ENCODE peak calls at places on chromosomes 2 and 18, in four cellular contexts. E, W, X and L are unnamed samples.

GRCh38 chr2:2147024-2147900 is 183.8 kb downstream of the MYT1L start:
- DNase-seq in E (no peak), W (no peak), X (no peak), L (no peak)

GRCh38 chr2:199684168-199684567 is 166.8 kb downstream of the FTCDNL1 start:
- DNase-seq in E (no peak), W (no peak), X (no peak), L (no peak)

GRCh38 chr2:7517122-7517487 is 599.9 kb downstream of the RNF144A start:
- DNase-seq in E (no peak), W (no peak), X (no peak), L (no peak)

GRCh38 chr2:162261032-162261945 is 18.0 kb upstream of the FAP start:
- DNase-seq in E (no peak), W (no peak), X (no peak), L (no peak)

GRCh38 chr2:11579867-11580659 is 46.2 kb downstream of the GREB1 start:
- DNase-seq in E (no peak), W (peak), X (no peak), L (no peak)

GRCh38 chr2:10255189-10256030 is 47.3 kb upstream of the HPCAL1 start:
- DNase-seq in E (no peak), W (no peak), X (no peak), L (no peak)

GRCh38 chr18:78818495-78818894 is 161.1 kb upstream of the SALL3 start:
- DNase-seq in E (no peak), W (no peak), X (no peak), L (no peak)

GRCh38 chr2:38016177-38016576 is 59.8 kb downstream of the CYP1B1 start:
- DNase-seq in E (no peak), W (no peak), X (no peak), L (no peak)

DNA sequence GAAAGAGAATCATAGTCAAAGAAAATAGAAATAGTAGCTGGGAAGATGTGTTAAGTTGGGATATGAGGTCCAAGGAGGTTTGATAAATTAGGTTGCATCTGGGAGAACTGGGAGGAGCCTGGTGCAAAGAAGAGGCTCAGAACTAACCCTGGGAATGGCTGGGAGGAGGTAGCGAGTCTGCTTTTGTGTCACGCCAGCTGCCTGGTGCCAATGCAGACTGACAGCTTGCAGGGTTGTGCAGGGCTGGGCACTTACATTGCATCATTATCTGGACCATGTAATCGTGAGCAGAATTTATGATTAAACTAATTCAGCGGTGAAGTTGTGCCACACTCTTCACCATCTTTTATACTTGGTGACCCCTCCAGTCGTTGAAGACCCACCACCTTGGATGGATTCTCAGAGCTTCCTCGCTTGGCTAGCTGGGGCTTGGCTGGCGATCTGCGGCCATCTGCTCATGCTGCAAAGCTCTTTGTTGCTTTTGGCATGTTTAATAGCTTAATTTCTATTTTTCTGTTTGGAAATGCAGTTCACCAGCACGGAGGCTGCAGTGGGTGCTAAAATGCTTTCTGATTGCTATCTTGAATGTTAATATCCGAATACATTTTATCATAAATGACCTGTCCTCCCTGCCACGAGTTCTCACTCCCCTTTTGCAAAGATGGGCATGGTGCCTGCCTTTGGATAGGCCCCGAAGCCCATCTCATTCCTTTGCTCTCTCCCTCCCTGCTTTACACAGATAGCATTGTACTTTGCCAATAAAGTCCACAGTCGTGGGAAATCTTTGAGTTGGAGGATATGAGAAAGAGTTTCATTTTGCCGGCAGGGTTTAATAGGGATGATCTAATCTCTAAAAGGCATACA is 188.1 kb downstream of the PRKCE start:
- DNase-seq in E (no peak), W (no peak), X (no peak), L (no peak)
- TF ChIP-seq EGR1 in E (no peak), W (no peak), X (no peak), L (no peak)

GRCh38 chr2:46878886-46879285 is 36.7 kb downstream of the MCFD2 start:
- DNase-seq in E (no peak), W (no peak), X (no peak), L (no peak)

GRCh38 chr2:46877619-46878113 is 37.9 kb downstream of the MCFD2 start:
- DNase-seq in E (no peak), W (no peak), X (no peak), L (no peak)

GRCh38 chr2:46878240-46878877 is 37.2 kb downstream of the MCFD2 start:
- DNase-seq in E (no peak), W (no peak), X (no peak), L (no peak)

GRCh38 chr2:46875226-46875899 is 40.2 kb downstream of the MCFD2 start:
- DNase-seq in E (no peak), W (no peak), X (no peak), L (no peak)

GRCh38 chr2:46876741-46877384 is 38.7 kb downstream of the MCFD2 start:
- DNase-seq in E (no peak), W (peak), X (peak), L (no peak)
- TF ChIP-seq EGR1 in E (no peak), W (no peak), X (no peak), L (no peak)

GRCh38 chr18:58311390-58311789 is 267.4 kb downstream of the NEDD4L start:
- DNase-seq in E (no peak), W (no peak), X (no peak), L (no peak)

GRCh38 chr18:58314284-58314683 is 270.3 kb downstream of the NEDD4L start:
- DNase-seq in E (no peak), W (peak), X (peak), L (no peak)

GRCh38 chr18:58315041-58315440 is 271.0 kb downstream of the NEDD4L start:
- DNase-seq in E (no peak), W (no peak), X (no peak), L (no peak)

GRCh38 chr18:58315739-58316215 is 271.8 kb downstream of the NEDD4L start:
- DNase-seq in E (no peak), W (no peak), X (peak), L (no peak)

DNA sequence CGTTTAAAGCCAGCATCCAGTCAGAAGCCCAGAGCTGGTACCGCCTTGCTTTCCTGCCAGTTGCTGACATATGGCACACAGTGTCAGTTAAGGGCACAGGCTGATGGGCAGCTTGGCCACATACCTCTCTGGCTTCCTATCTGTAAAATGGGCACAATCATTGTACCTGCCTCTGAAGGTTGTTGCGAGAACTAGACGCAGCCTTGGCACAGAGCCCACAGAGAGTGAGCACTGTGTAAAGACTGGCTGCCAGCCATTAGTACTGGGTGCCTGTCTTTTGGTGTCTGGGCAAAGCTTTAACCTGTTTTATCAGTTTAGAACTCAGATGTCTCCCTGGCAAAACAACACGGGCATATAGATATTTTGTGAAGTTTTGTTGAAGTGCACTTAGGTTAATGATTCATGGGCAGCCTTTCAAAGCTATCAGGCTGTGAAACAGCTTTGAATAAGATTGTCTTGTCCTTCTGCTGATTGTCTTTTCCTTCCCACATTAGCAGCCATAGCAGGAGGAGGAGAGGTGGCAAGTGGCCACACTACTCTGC is 269.5 kb downstream of the NEDD4L start:
- DNase-seq in E (no peak), W (no peak), X (no peak), L (no peak)
- TF ChIP-seq EGR1 in E (no peak), W (no peak), X (no peak), L (no peak)

GRCh38 chr2:172995323-172996244 is 80.1 kb upstream of the MAP3K20 start:
- DNase-seq in E (no peak), W (no peak), X (no peak), L (no peak)
- TF ChIP-seq EGR1 in E (no peak), W (no peak), X (no peak), L (no peak)

GRCh38 chr18:41075212-41075611 is 879.8 kb upstream of the PIK3C3 start:
- DNase-seq in E (no peak), W (no peak), X (no peak), L (no peak)

GRCh38 chr18:41077076-41077475 is 878.0 kb upstream of the PIK3C3 start:
- DNase-seq in E (no peak), W (no peak), X (no peak), L (no peak)

GRCh38 chr18:41072946-41073345 is 882.1 kb upstream of the PIK3C3 start:
- DNase-seq in E (no peak), W (no peak), X (no peak), L (no peak)

GRCh38 chr18:41071826-41072225 is 883.2 kb upstream of the PIK3C3 start:
- DNase-seq in E (no peak), W (no peak), X (no peak), L (no peak)

GRCh38 chr18:41073372-41073954 is 881.6 kb upstream of the PIK3C3 start:
- DNase-seq in E (no peak), W (no peak), X (no peak), L (no peak)
- TF ChIP-seq EGR1 in E (no peak), W (no peak), X (no peak), L (no peak)

GRCh38 chr2:19171409-19171808 is 187.0 kb downstream of the OSR1 start:
- DNase-seq in E (no peak), W (no peak), X (no peak), L (no peak)
- TF ChIP-seq EGR1 in E (no peak), W (no peak), X (no peak), L (no peak)

GRCh38 chr2:50118951-50119702 is 912.8 kb downstream of the NRXN1 start:
- DNase-seq in E (no peak), W (no peak), X (no peak), L (no peak)
- TF ChIP-seq EGR1 in E (no peak), W (no peak), X (no peak), L (no peak)

GRCh38 chr18:9474103-9474982 is 970 bp upstream of the RALBP1 start:
- DNase-seq in E (peak), W (no peak), X (peak), L (no peak)
- TF ChIP-seq EGR1 in E (no peak), W (no peak), X (no peak), L (no peak)

DNA sequence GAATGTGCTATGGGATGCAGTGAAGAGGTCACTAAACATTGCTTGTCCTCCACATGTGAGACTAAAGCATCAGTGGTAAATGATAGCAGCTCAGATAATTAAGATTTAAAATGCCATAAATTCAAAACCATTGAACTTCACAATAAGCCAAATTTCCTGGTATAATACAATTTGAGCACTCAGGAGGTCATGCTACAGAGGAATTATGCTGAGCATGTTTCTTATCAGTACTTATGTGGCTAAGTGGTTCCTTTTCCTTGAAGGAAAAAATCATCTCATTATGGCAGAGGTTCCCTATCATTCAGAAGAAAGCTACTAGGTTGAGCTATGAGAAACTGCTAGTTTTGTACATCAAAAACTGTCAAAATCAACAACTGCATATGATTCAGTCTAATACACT is 156.6 kb downstream of the AGPS start:
- DNase-seq in E (no peak), W (no peak), X (no peak), L (no peak)
- TF ChIP-seq EGR1 in E (no peak), W (no peak), X (no peak), L (no peak)

GRCh38 chr2:98806266-98806697 is 75.3 kb upstream of the MGAT4A start:
- DNase-seq in E (no peak), W (no peak), X (no peak), L (no peak)
- TF ChIP-seq EGR1 in E (no peak), W (no peak), X (no peak), L (no peak)